ENCODE peak calls at places on chromosomes 4 and X, in four cellular contexts. V is lung, J is DND-41, O is astrocyte. T is an unnamed sample. For H3K36me3, the result is how much of the 10 kb centered on the place peaks cover.

GRCh38 chrX:126272795-126273497 is 106.9 kb upstream of the DCAF12L2 start:
- DNase-seq in V (no peak), J (no peak), O (no peak), T (no peak)

GRCh38 chrX:71911023-71911730 is 532 bp downstream of the NHSL2 start:
- DNase-seq in V (no peak), J (no peak), O (no peak), T (no peak)

GRCh38 chr4:67744561-67745283 is 9.5 kb downstream of the GNRHR start:
- DNase-seq in V (no peak), J (no peak), O (peak), T (no peak)

GRCh38 chr4:121728066-121728465 is 31.3 kb upstream of the ANXA5 start:
- DNase-seq in V (no peak), J (no peak), O (peak), T (no peak)

GRCh38 chrX:2451456-2452316 is 49.1 kb downstream of the DHRSX start:
- DNase-seq in V (no peak), J (no peak), O (peak), T (no peak)

GRCh38 chr4:180057891-180058643 is 2185.1 kb upstream of the TENM3 start:
- DNase-seq in V (no peak), J (no peak), O (peak), T (no peak)

GRCh38 chr4:38364383-38364963 is 299.5 kb upstream of the KLF3 start:
- DNase-seq in V (no peak), J (no peak), O (no peak), T (no peak)

GRCh38 chrX:19743386-19743785 is 144.0 kb downstream of the SH3KBP1 start:
- DNase-seq in V (no peak), J (no peak), O (no peak), T (no peak)

GRCh38 chr4:131013226-131013625 is 1917.3 kb downstream of the C4orf33 start:
- DNase-seq in V (no peak), J (no peak), O (no peak), T (no peak)

GRCh38 chr4:93659629-93660028 is 168.9 kb upstream of the ATOH1 start:
- DNase-seq in V (no peak), J (no peak), O (no peak), T (no peak)

GRCh38 chr4:55069248-55069647 is 56.1 kb downstream of the KDR start:
- DNase-seq in V (no peak), J (no peak), O (peak), T (no peak)

GRCh38 chrX:67780694-67781109 is 236.9 kb downstream of the AR start:
- DNase-seq in V (peak), J (peak), O (peak), T (peak)

GRCh38 chrX:129359269-129359668 is 164.0 kb downstream of the SMARCA1 start:
- DNase-seq in V (no peak), J (no peak), O (no peak), T (no peak)

GRCh38 chr4:102404551-102404969 is 59.3 kb upstream of the SLC39A8 start:
- DNase-seq in V (no peak), J (no peak), O (no peak), T (no peak)

GRCh38 chr4:176009254-176009653 is 56.4 kb upstream of the WDR17 start:
- DNase-seq in V (no peak), J (no peak), O (no peak), T (no peak)

GRCh38 chr4:76952631-76953587 is 3.4 kb downstream of the SEPTIN11 start:
- DNase-seq in V (no peak), J (no peak), O (no peak), T (no peak)

GRCh38 chr4:8775751-8776355 is 95.8 kb downstream of the HMX1 start:
- DNase-seq in V (no peak), J (no peak), O (no peak), T (no peak)

GRCh38 chr4:108830509-108831244 is 67.8 kb upstream of the ETNPPL start:
- DNase-seq in V (peak), J (no peak), O (no peak), T (no peak)

GRCh38 chr4:3688018-3688998 is 77.9 kb upstream of the ADRA2C start:
- DNase-seq in V (no peak), J (no peak), O (no peak), T (no peak)

GRCh38 chr4:4317496-4318232 is 27.6 kb downstream of the ZBTB49 start:
- DNase-seq in V (no peak), J (no peak), O (no peak), T (no peak)

GRCh38 chr4:153573881-153574807 is 108.0 kb downstream of the TMEM131L start:
- DNase-seq in V (peak), J (peak), O (peak), T (peak)

GRCh38 chrX:16476692-16477091 is 173.3 kb upstream of the S100G start:
- DNase-seq in V (no peak), J (no peak), O (no peak), T (no peak)

GRCh38 chrX:132165651-132166050 is 37.8 kb upstream of the FRMD7 start:
- DNase-seq in V (no peak), J (no peak), O (no peak), T (no peak)

GRCh38 chr4:7778524-7779193 is 161.0 kb downstream of the AFAP1 start:
- DNase-seq in V (no peak), J (no peak), O (no peak), T (peak)

GRCh38 chr4:152990471-152991131 is 54.5 kb downstream of the FHDC1 start:
- DNase-seq in V (no peak), J (no peak), O (no peak), T (no peak)

GRCh38 chr4:538542-539142 is 37.5 kb downstream of the TMEM271 start:
- DNase-seq in V (no peak), J (no peak), O (no peak), T (no peak)

GRCh38 chr4:86043755-86044592 is 315.9 kb downstream of the MAPK10 start:
- DNase-seq in V (no peak), J (peak), O (no peak), T (no peak)

GRCh38 chrX:55342533-55343501 is 78.1 kb upstream of the PAGE3 start:
- DNase-seq in V (no peak), J (peak), O (no peak), T (peak)

GRCh38 chr4:142700521-142700920 is 145.6 kb downstream of the INPP4B start:
- DNase-seq in V (no peak), J (no peak), O (no peak), T (no peak)

GRCh38 chr4:84378983-84379382 is 120.1 kb downstream of the NKX6-1 start:
- DNase-seq in V (no peak), J (no peak), O (no peak), T (no peak)

GRCh38 chrX:19602866-19603620 is 87.7 kb upstream of the MAP3K15 start:
- DNase-seq in V (no peak), J (no peak), O (peak), T (no peak)

GRCh38 chr4:151408630-151409469 is at the start of gene FHIP1A:
- DNase-seq in V (peak), J (peak), O (peak), T (peak)

GRCh38 chrX:39866229-39866628 is 231.5 kb downstream of the BCOR start:
- DNase-seq in V (no peak), J (no peak), O (no peak), T (no peak)

GRCh38 chr4:153763404-153763803 is 3.6 kb upstream of the RNF175 start:
- DNase-seq in V (no peak), J (no peak), O (no peak), T (no peak)

GRCh38 chr4:182188622-182189021 is 54.6 kb upstream of the TENM3 start:
- DNase-seq in V (no peak), J (no peak), O (peak), T (no peak)

GRCh38 chr4:143355540-143356217 is 19.0 kb downstream of the GAB1 start:
- DNase-seq in V (no peak), J (no peak), O (peak), T (no peak)

GRCh38 chrX:69128573-69128972 is 36.7 kb downstream of the PJA1 start:
- DNase-seq in V (no peak), J (no peak), O (peak), T (no peak)

GRCh38 chrX:17854521-17854920 is 6.6 kb downstream of the RAI2 start:
- DNase-seq in V (no peak), J (no peak), O (no peak), T (no peak)

GRCh38 chr4:20839957-20840356 is 139.7 kb downstream of the PACRGL start:
- DNase-seq in V (no peak), J (no peak), O (peak), T (no peak)

GRCh38 chrX:140298946-140299345 is 205.9 kb downstream of the SOX3 start:
- DNase-seq in V (no peak), J (no peak), O (peak), T (no peak)

DNA sequence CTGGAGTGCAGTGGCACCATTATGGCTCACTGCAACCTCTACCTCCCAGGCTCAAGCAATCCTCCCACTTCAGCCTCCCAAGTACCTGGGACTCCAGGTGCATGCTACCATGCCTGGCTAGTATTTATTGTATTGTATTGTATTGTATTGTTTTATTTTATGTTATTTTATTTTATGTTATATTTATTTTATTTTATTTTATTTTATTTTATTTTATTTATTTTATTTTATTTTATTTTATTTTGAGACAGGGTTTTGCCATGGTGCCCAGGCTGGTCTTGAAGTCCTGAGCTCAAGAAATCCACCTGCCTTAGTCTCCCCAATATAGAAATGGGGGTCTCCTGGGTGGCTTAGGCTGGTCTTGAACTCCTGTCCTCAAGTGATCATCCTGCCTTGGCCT is 42.6 kb downstream of the ELF2 start:
- DNase-seq in V (no peak), J (no peak), O (no peak), T (no peak)
- H3K36me3 ChIP-seq in V (under half), J (under half), O (under half), T (under half)

DNA sequence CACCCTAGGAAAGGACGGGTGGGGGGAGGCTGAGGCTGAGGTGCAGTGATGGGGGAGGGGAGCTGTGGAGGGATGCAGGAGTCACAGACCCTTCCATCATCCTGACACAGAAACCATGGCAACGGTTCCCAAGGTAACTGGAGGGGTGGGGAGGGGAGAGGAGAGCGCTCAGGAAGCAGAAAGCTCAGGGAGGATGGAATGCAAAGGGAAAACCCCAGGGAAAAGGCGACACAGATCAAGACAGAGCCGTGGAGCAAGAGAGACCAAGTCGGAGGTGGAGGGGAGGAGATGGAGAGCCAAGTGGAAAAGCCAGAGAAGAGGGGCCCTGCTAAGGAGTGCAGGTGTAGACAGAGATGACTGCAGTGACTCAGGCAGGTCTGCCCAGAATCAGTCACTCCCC is 14.5 kb downstream of the L1CAM start:
- DNase-seq in V (no peak), J (no peak), O (no peak), T (no peak)
- H3K36me3 ChIP-seq in V (under half), J (under half), O (under half), T (under half)

DNA sequence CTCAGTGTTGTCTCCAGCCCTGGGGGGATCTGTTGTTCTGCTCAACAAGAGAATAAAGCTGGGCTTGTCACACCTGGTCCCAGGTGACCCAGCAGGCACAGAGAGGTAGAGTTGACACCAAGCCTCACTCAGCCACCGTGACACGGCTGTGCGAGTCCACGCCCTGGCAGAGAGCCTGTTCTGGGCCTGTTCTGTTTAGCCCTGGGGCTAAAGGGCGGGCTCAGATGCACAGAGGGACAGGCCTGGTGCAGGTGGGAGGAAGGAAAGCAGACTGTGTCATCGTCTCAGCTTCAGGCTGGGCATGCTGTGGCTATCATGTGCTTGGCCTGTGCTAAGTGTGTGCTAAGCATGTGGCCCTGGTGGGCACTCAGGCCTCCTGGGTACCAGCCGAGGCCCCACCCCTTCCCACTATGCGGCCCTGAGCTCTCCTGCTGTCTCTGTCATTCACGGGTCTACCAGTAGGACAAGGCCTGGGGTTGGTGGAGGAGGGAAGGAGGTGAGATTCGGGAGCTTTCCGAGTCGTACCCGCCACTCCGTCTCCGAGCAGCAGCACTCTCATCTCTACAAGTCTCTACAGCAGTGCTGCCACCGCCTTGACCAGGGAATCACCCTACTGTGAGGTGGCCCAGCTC is 10.8 kb downstream of the WFS1 start:
- DNase-seq in V (no peak), J (no peak), O (no peak), T (no peak)
- H3K36me3 ChIP-seq in V (under half), J (under half), O (under half), T (under half)

DNA sequence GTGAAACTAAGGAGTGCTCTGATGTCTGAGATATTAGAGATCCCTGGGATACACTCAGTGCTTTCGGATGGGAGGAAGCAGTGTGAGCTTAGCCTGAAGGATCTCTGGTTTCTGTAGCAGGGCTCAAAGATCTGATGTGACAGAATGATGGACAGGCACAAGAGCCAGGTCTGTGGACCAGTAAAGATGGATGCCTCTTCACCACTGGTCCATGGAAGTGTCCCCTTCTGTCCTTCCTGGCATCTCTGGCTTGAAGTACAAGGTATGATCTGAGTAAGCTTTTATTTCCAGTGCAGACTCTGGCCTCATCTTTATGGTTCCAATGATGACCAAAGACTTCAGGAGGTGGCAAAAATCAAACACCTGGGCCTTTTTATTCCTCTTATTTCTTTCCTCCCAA is 88.1 kb downstream of the TBC1D9 start:
- DNase-seq in V (no peak), J (no peak), O (no peak), T (no peak)
- H3K36me3 ChIP-seq in V (under half), J (under half), O (under half), T (under half)

GRCh38 chr4:52600275-52600674 is 58.8 kb downstream of the USP46 start:
- DNase-seq in V (no peak), J (no peak), O (no peak), T (no peak)
- H3K36me3 ChIP-seq in V (under half), J (under half), O (under half), T (under half)

GRCh38 chrX:149032449-149032848 is 472.7 kb downstream of the IDS start:
- DNase-seq in V (no peak), J (no peak), O (no peak), T (no peak)
- H3K36me3 ChIP-seq in V (under half), J (under half), O (under half), T (under half)

GRCh38 chrX:150972450-150972849 is 10.7 kb upstream of the HMGB3 start:
- DNase-seq in V (no peak), J (no peak), O (no peak), T (no peak)
- H3K36me3 ChIP-seq in V (under half), J (under half), O (under half), T (under half)

T was measured in Peyer's patch.